ENCODE peak calls at places on chromosomes 4 and X, in seven cellular contexts. J, P, O, G, Q, H and A are unnamed samples.

GRCh38 chr4:142549726-142550463 is 296.2 kb downstream of the INPP4B start:
- DNase-seq in J (no peak), P (peak), O (no peak), G (no peak), Q (no peak), H (no peak), A (no peak)

GRCh38 chr4:158333820-158334219 is 123.5 kb downstream of the TMEM144 start:
- DNase-seq in J (no peak), P (no peak), O (no peak), G (no peak), Q (no peak), H (no peak), A (no peak)

GRCh38 chrX:76555816-76556215 is 128.3 kb downstream of the MAGEE1 start:
- DNase-seq in J (peak), P (peak), O (peak), G (no peak), Q (peak), H (no peak), A (peak)

GRCh38 chr4:95415346-95415771 is 133.4 kb downstream of the UNC5C start:
- DNase-seq in J (no peak), P (no peak), O (no peak), G (no peak), Q (no peak), H (no peak), A (no peak)

GRCh38 chr4:124803641-124804040 is 91.1 kb upstream of the ANKRD50 start:
- DNase-seq in J (no peak), P (peak), O (no peak), G (no peak), Q (no peak), H (no peak), A (no peak)

GRCh38 chrX:78923198-78924015 is 21.8 kb upstream of the P2RY10 start:
- DNase-seq in J (no peak), P (no peak), O (no peak), G (no peak), Q (no peak), H (no peak), A (peak)

GRCh38 chr4:186723207-186724047 is at the start of gene FAT1:
- DNase-seq in J (peak), P (peak), O (peak), G (no peak), Q (no peak), H (no peak), A (no peak)

GRCh38 chr4:128338634-128339355 is 51.2 kb upstream of the PGRMC2 start:
- DNase-seq in J (no peak), P (peak), O (no peak), G (no peak), Q (no peak), H (no peak), A (no peak)

GRCh38 chr4:102825261-102826071 is 1.9 kb downstream of the UBE2D3 start:
- DNase-seq in J (peak), P (peak), O (peak), G (no peak), Q (peak), H (no peak), A (peak)

GRCh38 chr4:22848332-22848731 is 155.6 kb downstream of the GBA3 start:
- DNase-seq in J (no peak), P (no peak), O (no peak), G (no peak), Q (no peak), H (no peak), A (no peak)

GRCh38 chr4:90537491-90537890 is 410.3 kb downstream of the CCSER1 start:
- DNase-seq in J (no peak), P (no peak), O (no peak), G (no peak), Q (no peak), H (no peak), A (no peak)

GRCh38 chrX:14829643-14830042 is 43.2 kb downstream of the FANCB start:
- DNase-seq in J (no peak), P (no peak), O (no peak), G (no peak), Q (no peak), H (no peak), A (no peak)

GRCh38 chr4:10123227-10124101 is 6.9 kb upstream of the WDR1 start:
- DNase-seq in J (no peak), P (no peak), O (peak), G (no peak), Q (no peak), H (no peak), A (no peak)

GRCh38 chrX:30992381-30992904 is 79.4 kb downstream of the FTHL17 start:
- DNase-seq in J (no peak), P (no peak), O (no peak), G (no peak), Q (no peak), H (no peak), A (no peak)

GRCh38 chrX:111445485-111445884 is 33.5 kb upstream of the DCX start:
- DNase-seq in J (peak), P (peak), O (no peak), G (no peak), Q (no peak), H (no peak), A (peak)